ENCODE peak calls at places on chromosomes 11 and 22, in four cellular contexts. One of them, this sample, is unnamed.

GRCh38 chr11:8567597-8568198 is 26.3 kb downstream of the STK33 start:
- DNase-seq in Right ventricle myocardium superior: no peak
- DNase-seq in neural crest cell: no peak
- DNase-seq in effector CD4-positive, alpha-beta T cell: no peak
- DNase-seq in this sample: no peak

GRCh38 chr22:45426387-45426786 is 12.9 kb downstream of the RIBC2 start:
- DNase-seq in neural crest cell: no peak
- DNase-seq in effector CD4-positive, alpha-beta T cell: no peak
- DNase-seq in Right ventricle myocardium superior: no peak
- DNase-seq in this sample: no peak

GRCh38 chr11:116837231-116838091 is at the start of gene APOA1:
- DNase-seq in neural crest cell: peak
- DNase-seq in Right ventricle myocardium superior: no peak
- DNase-seq in effector CD4-positive, alpha-beta T cell: no peak
- DNase-seq in this sample: peak

GRCh38 chr22:42716649-42717127 is 4.0 kb downstream of the A4GALT start:
- DNase-seq in effector CD4-positive, alpha-beta T cell: no peak
- DNase-seq in Right ventricle myocardium superior: no peak
- DNase-seq in neural crest cell: no peak
- DNase-seq in this sample: no peak

GRCh38 chr22:32079110-32080089 is 36.3 kb downstream of the SLC5A1 start:
- DNase-seq in effector CD4-positive, alpha-beta T cell: no peak
- DNase-seq in Right ventricle myocardium superior: no peak
- DNase-seq in neural crest cell: no peak
- DNase-seq in this sample: peak

GRCh38 chr11:128196235-128196634 is 391.1 kb downstream of the ETS1 start:
- DNase-seq in effector CD4-positive, alpha-beta T cell: no peak
- DNase-seq in Right ventricle myocardium superior: no peak
- DNase-seq in neural crest cell: no peak
- DNase-seq in this sample: no peak

GRCh38 chr22:49408102-49408836 is 419.4 kb downstream of the BRD1 start:
- DNase-seq in effector CD4-positive, alpha-beta T cell: no peak
- DNase-seq in Right ventricle myocardium superior: no peak
- DNase-seq in neural crest cell: no peak
- DNase-seq in this sample: no peak

GRCh38 chr11:124644426-124645280 is 22.0 kb downstream of the TBRG1 start:
- DNase-seq in effector CD4-positive, alpha-beta T cell: no peak
- DNase-seq in neural crest cell: peak
- DNase-seq in Right ventricle myocardium superior: peak
- DNase-seq in this sample: peak

GRCh38 chr11:3225826-3226750 is 6.1 kb downstream of the MRGPRE start:
- DNase-seq in effector CD4-positive, alpha-beta T cell: no peak
- DNase-seq in neural crest cell: no peak
- DNase-seq in Right ventricle myocardium superior: peak
- DNase-seq in this sample: no peak

GRCh38 chr11:60919956-60920355 is 4.3 kb upstream of the TMEM132A start:
- DNase-seq in Right ventricle myocardium superior: no peak
- DNase-seq in effector CD4-positive, alpha-beta T cell: no peak
- DNase-seq in neural crest cell: no peak
- DNase-seq in this sample: no peak

GRCh38 chr11:11481371-11481770 is 128.3 kb upstream of the CSNK2A3 start:
- DNase-seq in Right ventricle myocardium superior: no peak
- DNase-seq in neural crest cell: no peak
- DNase-seq in effector CD4-positive, alpha-beta T cell: no peak
- DNase-seq in this sample: peak

GRCh38 chr22:50313021-50313420 is 5.6 kb upstream of the PLXNB2 start:
- DNase-seq in effector CD4-positive, alpha-beta T cell: no peak
- DNase-seq in neural crest cell: no peak
- DNase-seq in Right ventricle myocardium superior: no peak
- DNase-seq in this sample: no peak

GRCh38 chr11:112655386-112655785 is 305.8 kb upstream of the NCAM1 start:
- DNase-seq in neural crest cell: no peak
- DNase-seq in Right ventricle myocardium superior: peak
- DNase-seq in effector CD4-positive, alpha-beta T cell: no peak
- DNase-seq in this sample: peak

GRCh38 chr11:44566559-44566949 is 1.1 kb downstream of the CD82 start:
- DNase-seq in Right ventricle myocardium superior: no peak
- DNase-seq in neural crest cell: no peak
- DNase-seq in effector CD4-positive, alpha-beta T cell: no peak
- DNase-seq in this sample: no peak

GRCh38 chr11:37110383-37110782 is 512.3 kb upstream of the RAG2 start:
- DNase-seq in Right ventricle myocardium superior: no peak
- DNase-seq in effector CD4-positive, alpha-beta T cell: no peak
- DNase-seq in neural crest cell: no peak
- DNase-seq in this sample: peak

GRCh38 chr11:1043563-1044096 is 7.1 kb upstream of the MUC6 start:
- DNase-seq in effector CD4-positive, alpha-beta T cell: no peak
- DNase-seq in Right ventricle myocardium superior: peak
- DNase-seq in neural crest cell: no peak
- DNase-seq in this sample: no peak

GRCh38 chr11:75777461-75778110 is 9.0 kb downstream of the DGAT2 start:
- DNase-seq in effector CD4-positive, alpha-beta T cell: no peak
- DNase-seq in neural crest cell: no peak
- DNase-seq in Right ventricle myocardium superior: peak
- DNase-seq in this sample: no peak

GRCh38 chr22:37462983-37463382 is 23.2 kb downstream of the MFNG start:
- DNase-seq in Right ventricle myocardium superior: no peak
- DNase-seq in effector CD4-positive, alpha-beta T cell: no peak
- DNase-seq in neural crest cell: peak
- DNase-seq in this sample: peak

GRCh38 chr22:44861245-44861644 is 108.9 kb downstream of the ARHGAP8 start:
- DNase-seq in effector CD4-positive, alpha-beta T cell: no peak
- DNase-seq in neural crest cell: no peak
- DNase-seq in Right ventricle myocardium superior: no peak
- DNase-seq in this sample: no peak